ENCODE peak calls at places on chromosome 3, in four cellular contexts. One of them, this sample, is unnamed.

GRCh38 chr3:179416681-179417080 is 34.6 kb downstream of the GNB4 start:
- DNase-seq in ascending aorta: no peak
- DNase-seq in dorsolateral prefrontal cortex: no peak
- DNase-seq in HFF-Myc: no peak
- DNase-seq in this sample: peak; percentile 72

GRCh38 chr3:67649681-67650080 is 4.7 kb downstream of the SUCLG2 start:
- DNase-seq in ascending aorta: no peak
- DNase-seq in dorsolateral prefrontal cortex: no peak
- DNase-seq in HFF-Myc: no peak
- DNase-seq in this sample: no peak

GRCh38 chr3:110767156-110767555 is 304.5 kb upstream of the NECTIN3 start:
- DNase-seq in ascending aorta: no peak
- DNase-seq in dorsolateral prefrontal cortex: no peak
- DNase-seq in HFF-Myc: no peak
- DNase-seq in this sample: no peak

GRCh38 chr3:185335799-185336198 is 27.1 kb upstream of the MAP3K13 start:
- DNase-seq in ascending aorta: no peak
- DNase-seq in dorsolateral prefrontal cortex: no peak
- DNase-seq in HFF-Myc: no peak
- DNase-seq in this sample: peak; percentile 17

GRCh38 chr3:133295199-133295901 is 104.5 kb upstream of the BFSP2 start:
- DNase-seq in ascending aorta: no peak
- DNase-seq in dorsolateral prefrontal cortex: no peak
- DNase-seq in HFF-Myc: peak; percentile 26
- DNase-seq in this sample: no peak

GRCh38 chr3:55974421-55974820 is 487.3 kb upstream of the WNT5A start:
- DNase-seq in ascending aorta: no peak
- DNase-seq in dorsolateral prefrontal cortex: peak; percentile 45
- DNase-seq in HFF-Myc: no peak
- DNase-seq in this sample: no peak

GRCh38 chr3:71064976-71065763 is 518.4 kb downstream of the FOXP1 start:
- DNase-seq in ascending aorta: peak; percentile 82
- DNase-seq in dorsolateral prefrontal cortex: no peak
- DNase-seq in HFF-Myc: no peak
- DNase-seq in this sample: no peak

GRCh38 chr3:77686560-77686959 is 646.7 kb downstream of the ROBO2 start:
- DNase-seq in ascending aorta: no peak
- DNase-seq in dorsolateral prefrontal cortex: no peak
- DNase-seq in HFF-Myc: no peak
- DNase-seq in this sample: no peak

GRCh38 chr3:182440101-182440500 is 353.2 kb upstream of the ATP11B start:
- DNase-seq in ascending aorta: no peak
- DNase-seq in dorsolateral prefrontal cortex: no peak
- DNase-seq in HFF-Myc: no peak
- DNase-seq in this sample: no peak

GRCh38 chr3:111808439-111808838 is 50.6 kb upstream of the PHLDB2 start:
- DNase-seq in ascending aorta: no peak
- DNase-seq in dorsolateral prefrontal cortex: no peak
- DNase-seq in HFF-Myc: no peak
- DNase-seq in this sample: no peak

GRCh38 chr3:142649996-142650693 is 54.0 kb downstream of the PLS1 start:
- DNase-seq in ascending aorta: no peak
- DNase-seq in dorsolateral prefrontal cortex: no peak
- DNase-seq in HFF-Myc: no peak
- DNase-seq in this sample: no peak

GRCh38 chr3:134992180-134992579 is 197.1 kb downstream of the EPHB1 start:
- DNase-seq in ascending aorta: no peak
- DNase-seq in dorsolateral prefrontal cortex: peak; percentile 53
- DNase-seq in HFF-Myc: no peak
- DNase-seq in this sample: no peak

GRCh38 chr3:157865449-157865862 is 240.8 kb downstream of the SHOX2 start:
- DNase-seq in ascending aorta: no peak
- DNase-seq in dorsolateral prefrontal cortex: no peak
- DNase-seq in HFF-Myc: no peak
- DNase-seq in this sample: no peak

GRCh38 chr3:4808637-4809036 is 170.6 kb upstream of the BHLHE40 start:
- DNase-seq in ascending aorta: no peak
- DNase-seq in dorsolateral prefrontal cortex: no peak
- DNase-seq in HFF-Myc: no peak
- DNase-seq in this sample: no peak

GRCh38 chr3:169744332-169745054 is 20.4 kb downstream of the TERC start:
- DNase-seq in ascending aorta: no peak
- DNase-seq in dorsolateral prefrontal cortex: no peak
- DNase-seq in HFF-Myc: no peak
- DNase-seq in this sample: no peak

GRCh38 chr3:33943277-33943676 is 144.8 kb downstream of the PDCD6IP start:
- DNase-seq in ascending aorta: no peak
- DNase-seq in dorsolateral prefrontal cortex: no peak
- DNase-seq in HFF-Myc: no peak
- DNase-seq in this sample: no peak

GRCh38 chr3:17278006-17278405 is 393.3 kb downstream of the PLCL2 start:
- DNase-seq in ascending aorta: no peak
- DNase-seq in dorsolateral prefrontal cortex: no peak
- DNase-seq in HFF-Myc: no peak
- DNase-seq in this sample: no peak

GRCh38 chr3:167497903-167498302 is 24.1 kb upstream of the SERPINI2 start:
- DNase-seq in ascending aorta: no peak
- DNase-seq in dorsolateral prefrontal cortex: no peak
- DNase-seq in HFF-Myc: no peak
- DNase-seq in this sample: no peak

GRCh38 chr3:167489571-167489970 is 15.7 kb upstream of the SERPINI2 start:
- DNase-seq in ascending aorta: no peak
- DNase-seq in dorsolateral prefrontal cortex: no peak
- DNase-seq in HFF-Myc: no peak
- DNase-seq in this sample: no peak

GRCh38 chr3:167491626-167492025 is 17.8 kb upstream of the SERPINI2 start:
- DNase-seq in ascending aorta: no peak
- DNase-seq in dorsolateral prefrontal cortex: no peak
- DNase-seq in HFF-Myc: no peak
- DNase-seq in this sample: no peak

GRCh38 chr3:167487556-167487955 is 13.7 kb upstream of the SERPINI2 start:
- DNase-seq in ascending aorta: no peak
- DNase-seq in dorsolateral prefrontal cortex: no peak
- DNase-seq in HFF-Myc: no peak
- DNase-seq in this sample: no peak

GRCh38 chr3:167493240-167493639 is 19.4 kb upstream of the SERPINI2 start:
- DNase-seq in ascending aorta: no peak
- DNase-seq in dorsolateral prefrontal cortex: no peak
- DNase-seq in HFF-Myc: no peak
- DNase-seq in this sample: no peak
- TF ChIP-seq CTCF in ascending aorta: no peak
- TF ChIP-seq CTCF in dorsolateral prefrontal cortex: peak; percentile 23
- TF ChIP-seq CTCF in HFF-Myc: no peak
- TF ChIP-seq CTCF in this sample: no peak

GRCh38 chr3:45988804-45989203 is 6.8 kb downstream of the FYCO1 start:
- DNase-seq in ascending aorta: no peak
- DNase-seq in dorsolateral prefrontal cortex: no peak
- DNase-seq in HFF-Myc: peak; percentile 53
- DNase-seq in this sample: peak; percentile 45
- H3K4me3 ChIP-seq in ascending aorta: no peak overlapping the region
- H3K4me3 ChIP-seq in dorsolateral prefrontal cortex: no peak overlapping the region
- H3K4me3 ChIP-seq in HFF-Myc: no peak overlapping the region
- H3K4me3 ChIP-seq in this sample: no peak overlapping the region

GRCh38 chr3:43006825-43007224 is 27.7 kb downstream of the GASK1A start:
- DNase-seq in ascending aorta: no peak
- DNase-seq in dorsolateral prefrontal cortex: no peak
- DNase-seq in HFF-Myc: no peak
- DNase-seq in this sample: no peak
- TF ChIP-seq CTCF in ascending aorta: no peak
- TF ChIP-seq CTCF in dorsolateral prefrontal cortex: no peak
- TF ChIP-seq CTCF in HFF-Myc: no peak
- TF ChIP-seq CTCF in this sample: no peak

GRCh38 chr3:128168830-128169229 is 15.5 kb downstream of the EEFSEC start:
- DNase-seq in ascending aorta: no peak
- DNase-seq in dorsolateral prefrontal cortex: no peak
- DNase-seq in HFF-Myc: no peak
- DNase-seq in this sample: no peak

GRCh38 chr3:128166971-128167453 is 13.7 kb downstream of the EEFSEC start:
- DNase-seq in ascending aorta: no peak
- DNase-seq in dorsolateral prefrontal cortex: no peak
- DNase-seq in HFF-Myc: no peak
- DNase-seq in this sample: no peak

GRCh38 chr3:128170866-128171516 is 17.7 kb downstream of the EEFSEC start:
- DNase-seq in ascending aorta: no peak
- DNase-seq in dorsolateral prefrontal cortex: peak; percentile 14
- DNase-seq in HFF-Myc: peak; percentile 63
- DNase-seq in this sample: peak; percentile 52

GRCh38 chr3:128167973-128168674 is 14.8 kb downstream of the EEFSEC start:
- DNase-seq in ascending aorta: no peak
- DNase-seq in dorsolateral prefrontal cortex: no peak
- DNase-seq in HFF-Myc: no peak
- DNase-seq in this sample: no peak

GRCh38 chr3:128167646-128167972 is 14.3 kb downstream of the EEFSEC start:
- DNase-seq in ascending aorta: no peak
- DNase-seq in dorsolateral prefrontal cortex: no peak
- DNase-seq in HFF-Myc: no peak
- DNase-seq in this sample: no peak
- H3K4me3 ChIP-seq in ascending aorta: no peak overlapping the region
- H3K4me3 ChIP-seq in dorsolateral prefrontal cortex: no peak overlapping the region
- H3K4me3 ChIP-seq in HFF-Myc: no peak overlapping the region
- H3K4me3 ChIP-seq in this sample: no peak overlapping the region

GRCh38 chr3:51975857-51976549 is 1.1 kb downstream of the ABHD14A start:
- DNase-seq in ascending aorta: peak; percentile 94
- DNase-seq in dorsolateral prefrontal cortex: peak; percentile 96
- DNase-seq in HFF-Myc: no peak
- DNase-seq in this sample: peak; percentile 7
- TF ChIP-seq CTCF in ascending aorta: no peak
- TF ChIP-seq CTCF in dorsolateral prefrontal cortex: peak; percentile 28
- TF ChIP-seq CTCF in HFF-Myc: peak; percentile 6
- TF ChIP-seq CTCF in this sample: no peak

GRCh38 chr3:50194128-50194902 is 2.9 kb downstream of the GNAT1 start:
- DNase-seq in ascending aorta: peak; percentile 75
- DNase-seq in dorsolateral prefrontal cortex: peak; percentile 60
- DNase-seq in HFF-Myc: no peak
- DNase-seq in this sample: no peak
- H3K4me3 ChIP-seq in ascending aorta: no peak overlapping the region
- H3K4me3 ChIP-seq in dorsolateral prefrontal cortex: no peak overlapping the region
- H3K4me3 ChIP-seq in HFF-Myc: no peak overlapping the region
- H3K4me3 ChIP-seq in this sample: no peak overlapping the region

DNA sequence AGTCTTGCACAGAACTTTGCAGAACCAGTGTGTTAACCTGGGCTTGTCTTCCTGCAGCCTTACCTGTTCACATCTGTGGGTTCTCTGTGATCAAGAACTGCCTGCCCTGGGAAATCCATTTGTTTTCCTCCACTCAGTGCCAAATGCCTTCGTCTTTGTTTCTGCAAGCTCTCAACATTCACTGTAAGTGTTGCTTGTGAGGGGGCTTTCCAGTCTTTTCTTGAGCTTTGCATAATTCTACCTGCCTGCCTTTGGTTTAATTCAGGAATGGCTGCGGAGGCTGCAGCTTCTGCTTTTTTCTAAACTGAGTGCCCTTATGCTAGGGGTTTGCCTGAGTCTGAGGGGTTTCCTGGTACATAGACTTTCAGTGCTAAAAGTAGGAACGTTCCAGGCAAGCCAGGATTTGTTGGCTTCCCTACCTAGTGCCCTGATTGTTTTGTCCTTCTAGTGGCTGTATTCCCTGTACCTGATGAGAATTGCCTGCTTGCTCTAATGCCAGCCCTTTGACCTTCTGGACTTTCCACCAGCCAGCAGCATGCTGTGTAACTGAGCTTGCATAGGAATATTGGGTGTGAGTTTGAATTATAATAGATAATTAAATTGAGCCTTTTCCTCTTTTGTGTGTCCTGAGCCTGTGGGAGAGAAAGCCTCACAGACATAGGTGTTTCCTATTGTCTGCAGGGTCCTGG is 96.6 kb upstream of the CLSTN2 start:
- DNase-seq in ascending aorta: no peak
- DNase-seq in dorsolateral prefrontal cortex: no peak
- DNase-seq in HFF-Myc: no peak
- DNase-seq in this sample: no peak
- TF ChIP-seq CTCF in ascending aorta: no peak
- TF ChIP-seq CTCF in dorsolateral prefrontal cortex: no peak
- TF ChIP-seq CTCF in HFF-Myc: no peak
- TF ChIP-seq CTCF in this sample: no peak

GRCh38 chr3:52456169-52456799 is 880 bp downstream of the NISCH start:
- DNase-seq in ascending aorta: no peak
- DNase-seq in dorsolateral prefrontal cortex: no peak
- DNase-seq in HFF-Myc: no peak
- DNase-seq in this sample: no peak

GRCh38 chr3:52458031-52458760 is 2.8 kb downstream of the NISCH start:
- DNase-seq in ascending aorta: no peak
- DNase-seq in dorsolateral prefrontal cortex: no peak
- DNase-seq in HFF-Myc: no peak
- DNase-seq in this sample: no peak

GRCh38 chr3:52454938-52455282 is 494 bp upstream of the NISCH start:
- DNase-seq in ascending aorta: no peak
- DNase-seq in dorsolateral prefrontal cortex: no peak
- DNase-seq in HFF-Myc: no peak
- DNase-seq in this sample: no peak

GRCh38 chr3:52455283-52456168 is at the start of gene NISCH:
- DNase-seq in ascending aorta: peak; percentile 95
- DNase-seq in dorsolateral prefrontal cortex: peak; percentile 91
- DNase-seq in HFF-Myc: no peak
- DNase-seq in this sample: no peak

DNA sequence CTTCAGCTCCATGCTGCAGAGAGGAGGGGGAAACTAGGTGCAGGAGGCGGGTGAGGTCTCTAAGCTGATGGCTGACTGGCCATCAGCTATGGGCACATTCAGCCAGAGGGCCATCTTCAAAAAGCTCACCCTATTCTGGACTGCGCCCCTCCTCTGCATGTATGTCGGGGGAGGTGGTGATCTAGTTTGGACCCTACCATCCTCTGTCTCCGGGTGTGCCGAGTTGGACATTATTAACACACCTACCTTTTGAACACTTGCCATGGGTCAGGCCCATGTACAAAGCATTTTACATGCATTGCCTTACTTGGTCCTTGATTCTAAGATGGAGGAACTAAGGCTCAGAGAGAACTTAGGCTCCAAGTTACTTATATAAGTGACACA is 1.4 kb downstream of the NISCH start:
- DNase-seq in ascending aorta: no peak
- DNase-seq in dorsolateral prefrontal cortex: no peak
- DNase-seq in HFF-Myc: no peak
- DNase-seq in this sample: no peak
- H3K4me3 ChIP-seq in ascending aorta: peak overlapping the region; percentile 94
- H3K4me3 ChIP-seq in dorsolateral prefrontal cortex: peak overlapping the region; percentile 85
- H3K4me3 ChIP-seq in HFF-Myc: peak overlapping the region; percentile 89
- H3K4me3 ChIP-seq in this sample: peak overlapping the region; percentile 95

DNA sequence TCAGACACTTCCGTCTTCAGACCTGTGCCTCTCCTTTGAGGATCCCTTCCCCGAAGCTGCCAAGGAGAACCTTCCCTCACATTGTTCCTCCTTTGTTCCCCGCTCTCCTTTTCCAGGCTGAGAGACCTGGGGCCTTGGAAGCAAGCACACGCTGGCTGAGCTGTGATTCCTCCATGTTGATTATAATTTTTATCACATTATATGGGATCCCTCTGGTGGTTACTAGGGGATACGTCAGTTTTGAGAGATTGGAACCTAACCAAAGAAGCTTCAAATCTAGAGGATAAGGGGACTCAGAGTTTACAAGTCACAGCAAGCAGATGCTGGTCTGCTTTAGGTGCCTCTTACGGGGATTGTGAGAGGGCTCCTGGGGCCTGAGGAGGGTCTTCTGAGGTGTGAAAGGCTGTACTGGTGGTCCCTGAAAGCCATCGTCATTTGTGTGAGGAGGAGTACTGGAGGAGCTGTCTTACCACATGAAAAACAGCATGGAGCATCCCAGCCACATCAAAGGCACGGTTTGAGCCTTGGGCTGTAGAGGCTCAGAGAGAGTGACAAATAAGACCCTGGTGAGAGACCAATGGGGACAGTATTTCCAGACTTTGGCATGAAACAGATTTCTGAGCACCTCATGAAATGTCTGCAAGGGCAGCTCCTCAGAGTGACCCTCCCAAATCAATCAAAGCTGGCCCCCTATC is 760.1 kb upstream of the CFAP20DC start:
- DNase-seq in ascending aorta: no peak
- DNase-seq in dorsolateral prefrontal cortex: no peak
- DNase-seq in HFF-Myc: peak; percentile 37
- DNase-seq in this sample: no peak
- TF ChIP-seq CTCF in ascending aorta: no peak
- TF ChIP-seq CTCF in dorsolateral prefrontal cortex: peak; percentile 57
- TF ChIP-seq CTCF in HFF-Myc: peak; percentile 49
- TF ChIP-seq CTCF in this sample: peak; percentile 47

This sample was measured in AG09309.